ENCODE peak calls at places on chromosomes 2 and 18, in nine cellular contexts. N is Caco-2, T is A549, W is pancreas, V is AG04450, K is GM23338, Y is brain microvascular endothelial cell, J is IMR-90, G is kidney epithelial cell. A is an unnamed sample.
A peak's percentile ranks its signal among the peaks of the same experiment; 100 is the strongest.

GRCh38 chr2:157777425-157777824 is 98.7 kb downstream of the ACVR1 start:
- DNase-seq in N (peak; percentile 49), T (peak; percentile 24), W (no peak), V (peak; percentile 33), K (peak; percentile 64), Y (peak; percentile 64), J (peak; percentile 69), G (no peak), A (no peak)

GRCh38 chr2:52341732-52342131 is 1309.8 kb upstream of the NRXN1 start:
- DNase-seq in N (no peak), T (no peak), W (no peak), V (no peak), K (no peak), Y (no peak), J (no peak), G (no peak), A (no peak)

GRCh38 chr2:241748468-241749256 is 14.2 kb downstream of the D2HGDH start:
- DNase-seq in N (no peak), T (no peak), W (no peak), V (no peak), K (no peak), Y (no peak), J (no peak), G (no peak), A (no peak)

GRCh38 chr18:54608008-54608642 is 17.1 kb downstream of the DYNAP start:
- DNase-seq in N (no peak), T (no peak), W (no peak), V (no peak), K (no peak), Y (no peak), J (peak; percentile 1), G (no peak), A (no peak)

GRCh38 chr2:28333606-28334526 is 58.8 kb upstream of the FOSL2 start:
- DNase-seq in N (no peak), T (no peak), W (no peak), V (no peak), K (no peak), Y (no peak), J (no peak), G (no peak), A (no peak)

GRCh38 chr2:207640661-207641060 is 15.5 kb upstream of the METTL21A start:
- DNase-seq in N (no peak), T (no peak), W (no peak), V (no peak), K (no peak), Y (no peak), J (no peak), G (no peak), A (no peak)

GRCh38 chr2:237864030-237864931 is 4.9 kb downstream of the RAMP1 start:
- DNase-seq in N (no peak), T (no peak), W (peak; percentile 49), V (no peak), K (no peak), Y (no peak), J (no peak), G (no peak), A (no peak)

GRCh38 chr18:45517181-45517741 is 98.0 kb upstream of the SLC14A2 start:
- DNase-seq in N (no peak), T (no peak), W (no peak), V (no peak), K (no peak), Y (peak; percentile 78), J (no peak), G (no peak), A (no peak)

GRCh38 chr18:23540867-23541266 is 37.6 kb downstream of the RMC1 start:
- DNase-seq in N (no peak), T (no peak), W (no peak), V (no peak), K (no peak), Y (peak; percentile 54), J (peak; percentile 16), G (no peak), A (no peak)

GRCh38 chr2:206792645-206793044 is 27.2 kb downstream of the FASTKD2 start:
- DNase-seq in N (no peak), T (no peak), W (no peak), V (no peak), K (no peak), Y (no peak), J (no peak), G (no peak), A (no peak)

GRCh38 chr18:36377626-36378025 is 80.1 kb downstream of the FHOD3 start:
- DNase-seq in N (no peak), T (no peak), W (no peak), V (no peak), K (no peak), Y (no peak), J (no peak), G (no peak), A (no peak)

GRCh38 chr18:36372902-36373301 is 75.4 kb downstream of the FHOD3 start:
- DNase-seq in N (no peak), T (no peak), W (no peak), V (peak; percentile 50), K (no peak), Y (peak; percentile 84), J (peak; percentile 85), G (no peak), A (peak; percentile 23)

GRCh38 chr18:36376361-36376760 is 78.8 kb downstream of the FHOD3 start:
- DNase-seq in N (no peak), T (no peak), W (no peak), V (no peak), K (no peak), Y (peak; percentile 32), J (peak; percentile 64), G (no peak), A (no peak)

GRCh38 chr18:36375118-36375517 is 77.6 kb downstream of the FHOD3 start:
- DNase-seq in N (no peak), T (no peak), W (no peak), V (no peak), K (no peak), Y (no peak), J (no peak), G (no peak), A (no peak)

GRCh38 chr18:36374262-36374661 is 76.7 kb downstream of the FHOD3 start:
- DNase-seq in N (no peak), T (no peak), W (no peak), V (no peak), K (no peak), Y (no peak), J (no peak), G (no peak), A (no peak)
- H3K4me3 ChIP-seq in N (no peak overlapping the region), T (no peak overlapping the region), W (no peak overlapping the region), V (no peak overlapping the region), K (no peak overlapping the region), Y (no peak overlapping the region), J (no peak overlapping the region), G (no peak overlapping the region), A (no peak overlapping the region)

GRCh38 chr18:6405237-6406074 is 9.3 kb downstream of the L3MBTL4 start:
- DNase-seq in N (no peak), T (no peak), W (no peak), V (no peak), K (no peak), Y (peak; percentile 36), J (no peak), G (no peak), A (no peak)

GRCh38 chr18:6397931-6398566 is 16.7 kb downstream of the L3MBTL4 start:
- DNase-seq in N (no peak), T (no peak), W (no peak), V (no peak), K (peak; percentile 11), Y (no peak), J (no peak), G (no peak), A (no peak)

GRCh38 chr18:6406075-6406909 is 8.4 kb downstream of the L3MBTL4 start:
- DNase-seq in N (no peak), T (no peak), W (no peak), V (no peak), K (peak; percentile 5), Y (peak; percentile 53), J (peak; percentile 1), G (no peak), A (no peak)

GRCh38 chr18:6404834-6405233 is 9.9 kb downstream of the L3MBTL4 start:
- DNase-seq in N (no peak), T (no peak), W (no peak), V (no peak), K (no peak), Y (no peak), J (no peak), G (no peak), A (no peak)

GRCh38 chr18:6401687-6402086 is 13.0 kb downstream of the L3MBTL4 start:
- DNase-seq in N (peak; percentile 23), T (no peak), W (no peak), V (no peak), K (peak; percentile 51), Y (no peak), J (no peak), G (no peak), A (no peak)
- TF ChIP-seq CTCF in N (no peak), T (no peak), W (no peak), V (peak; percentile 2), K (peak; percentile 71), Y (peak; percentile 40), J (peak; percentile 14), G (peak; percentile 44), A (no peak)

GRCh38 chr2:83342860-83343329 is 1116.2 kb downstream of the SUCLG1 start:
- DNase-seq in N (no peak), T (no peak), W (no peak), V (no peak), K (no peak), Y (no peak), J (no peak), G (no peak), A (no peak)
- H3K4me3 ChIP-seq in N (no peak overlapping the region), T (no peak overlapping the region), W (no peak overlapping the region), V (no peak overlapping the region), K (no peak overlapping the region), Y (no peak overlapping the region), J (no peak overlapping the region), G (no peak overlapping the region), A (no peak overlapping the region)

GRCh38 chr2:209458018-209458979 is 34.5 kb downstream of the MAP2 start:
- DNase-seq in N (no peak), T (no peak), W (no peak), V (no peak), K (peak; percentile 16), Y (no peak), J (no peak), G (no peak), A (no peak)

GRCh38 chr2:209459359-209459758 is 35.5 kb downstream of the MAP2 start:
- DNase-seq in N (no peak), T (no peak), W (no peak), V (no peak), K (no peak), Y (no peak), J (no peak), G (no peak), A (no peak)

GRCh38 chr2:209463835-209464234 is 40.0 kb downstream of the MAP2 start:
- DNase-seq in N (no peak), T (no peak), W (no peak), V (no peak), K (no peak), Y (no peak), J (no peak), G (no peak), A (no peak)

GRCh38 chr2:209460151-209460761 is 36.4 kb downstream of the MAP2 start:
- DNase-seq in N (no peak), T (no peak), W (no peak), V (no peak), K (no peak), Y (no peak), J (no peak), G (no peak), A (no peak)

GRCh38 chr2:209463226-209463625 is 39.4 kb downstream of the MAP2 start:
- DNase-seq in N (no peak), T (peak; percentile 5), W (no peak), V (no peak), K (peak; percentile 40), Y (no peak), J (no peak), G (no peak), A (no peak)
- TF ChIP-seq CTCF in N (peak; percentile 34), T (no peak), W (no peak), V (peak; percentile 34), K (peak; percentile 44), Y (peak; percentile 54), J (no peak), G (peak; percentile 20), A (no peak)